ENCODE peak calls at places on chromosomes 12 and 14, in five cellular contexts. Y is fibroblast of mammary gland, K is HS-27A, D is omental fat pad, J is hypothalamus. M is an unnamed sample.

GRCh38 chr12:26153421-26154154 is 28.8 kb upstream of the BHLHE41 start:
- DNase-seq in Y (peak), D (no peak), K (peak), J (no peak), M (no peak)

GRCh38 chr12:107032266-107032665 is 45.3 kb upstream of the MTERF2 start:
- DNase-seq in Y (no peak), J (no peak), D (no peak), K (no peak), M (no peak)

GRCh38 chr14:20627337-20628032 is 14.0 kb downstream of the OR6S1 start:
- DNase-seq in J (no peak), Y (no peak), K (no peak), D (no peak), M (no peak)

GRCh38 chr12:116979109-116979508 is 68.4 kb downstream of the FBXW8 start:
- DNase-seq in K (no peak), Y (no peak), J (no peak), D (no peak), M (no peak)

GRCh38 chr14:38629412-38629811 is 373.5 kb upstream of the CLEC14A start:
- DNase-seq in K (no peak), D (no peak), J (no peak), Y (no peak), M (no peak)

GRCh38 chr14:103427485-103428443 is 42.5 kb downstream of the MARK3 start:
- DNase-seq in K (no peak), Y (peak), J (no peak), D (no peak), M (no peak)

GRCh38 chr14:95440951-95441350 is 75.5 kb downstream of the SYNE3 start:
- DNase-seq in J (no peak), K (no peak), D (no peak), Y (no peak), M (no peak)

GRCh38 chr12:12926571-12927071 is 25.3 kb downstream of the GPRC5D start:
- DNase-seq in K (peak), Y (peak), J (no peak), D (no peak), M (no peak)

GRCh38 chr12:24537241-24537860 is 411.6 kb downstream of the BCAT1 start:
- DNase-seq in J (no peak), Y (no peak), K (no peak), D (no peak), M (no peak)

GRCh38 chr12:97167598-97167997 is 260.5 kb downstream of the NEDD1 start:
- DNase-seq in Y (no peak), K (no peak), J (no peak), D (no peak), M (no peak)

GRCh38 chr12:51118706-51119105 is 35.3 kb upstream of the CSRNP2 start:
- DNase-seq in Y (peak), D (no peak), J (no peak), K (peak), M (no peak)

GRCh38 chr12:106070147-106070546 is 68.6 kb downstream of the NUAK1 start:
- DNase-seq in K (no peak), J (no peak), D (no peak), Y (no peak), M (no peak)

GRCh38 chr12:52774629-52775250 is 2.4 kb downstream of the KRT76 start:
- DNase-seq in Y (no peak), D (no peak), K (no peak), J (no peak), M (no peak)

GRCh38 chr12:116306968-116307367 is 29.5 kb upstream of the MED13L start:
- DNase-seq in Y (no peak), J (no peak), D (no peak), K (no peak), M (no peak)

GRCh38 chr14:36070056-36071043 is 106.2 kb downstream of the PTCSC3 start:
- DNase-seq in Y (peak), K (peak), J (no peak), D (no peak), M (peak)

GRCh38 chr14:65847065-65847847 is 434.7 kb downstream of the FUT8 start:
- DNase-seq in Y (no peak), D (no peak), J (no peak), K (no peak), M (no peak)

GRCh38 chr12:50558970-50559369 is 54.2 kb downstream of the DIP2B start:
- DNase-seq in J (no peak), Y (no peak), D (no peak), K (no peak), M (no peak)

GRCh38 chr12:85733441-85733840 is 102.8 kb downstream of the RASSF9 start:
- DNase-seq in J (no peak), K (no peak), Y (peak), D (no peak), M (no peak)

GRCh38 chr12:57940052-57940914 is 1.1 kb upstream of the ATP23 start:
- DNase-seq in D (no peak), K (no peak), J (no peak), Y (no peak), M (no peak)

GRCh38 chr14:105158804-105159203 is 9.8 kb downstream of the JAG2 start:
- DNase-seq in Y (no peak), D (no peak), K (no peak), J (no peak), M (no peak)

GRCh38 chr14:81565441-81566290 is 32.0 kb upstream of the SEL1L start:
- DNase-seq in J (no peak), K (no peak), Y (peak), D (no peak), M (peak)

M was measured in dorsolateral prefrontal cortex.